ENCODE peak calls at places on chromosome 21, in seven cellular contexts. One of them, this sample, is unnamed.

GRCh38 chr21:37159053-37159776 is 86.2 kb downstream of the TTC3 start:
- DNase-seq in IMR-90: peak
- DNase-seq in A549: no peak
- DNase-seq in HCT116: no peak
- DNase-seq in K562: no peak
- DNase-seq in GM12878: peak
- DNase-seq in H1: no peak
- DNase-seq in this sample: no peak

GRCh38 chr21:38879912-38880577 is 74.3 kb downstream of the ETS2 start:
- DNase-seq in IMR-90: no peak
- DNase-seq in A549: no peak
- DNase-seq in HCT116: no peak
- DNase-seq in K562: no peak
- DNase-seq in GM12878: no peak
- DNase-seq in H1: no peak
- DNase-seq in this sample: no peak

GRCh38 chr21:46361937-46362336 is 38.0 kb downstream of the PCNT start:
- DNase-seq in IMR-90: no peak
- DNase-seq in A549: no peak
- DNase-seq in HCT116: no peak
- DNase-seq in K562: no peak
- DNase-seq in GM12878: no peak
- DNase-seq in H1: no peak
- DNase-seq in this sample: no peak

GRCh38 chr21:25862596-25862995 is 127.8 kb downstream of the GABPA start:
- DNase-seq in IMR-90: peak
- DNase-seq in A549: peak
- DNase-seq in HCT116: peak
- DNase-seq in K562: peak
- DNase-seq in GM12878: no peak
- DNase-seq in H1: no peak
- DNase-seq in this sample: no peak

GRCh38 chr21:18803624-18804023 is 400.0 kb upstream of the TMPRSS15 start:
- DNase-seq in IMR-90: no peak
- DNase-seq in A549: no peak
- DNase-seq in HCT116: no peak
- DNase-seq in K562: no peak
- DNase-seq in GM12878: no peak
- DNase-seq in H1: no peak
- DNase-seq in this sample: no peak

GRCh38 chr21:42554251-42554937 is 40.7 kb downstream of the SLC37A1 start:
- DNase-seq in IMR-90: no peak
- DNase-seq in A549: no peak
- DNase-seq in HCT116: no peak
- DNase-seq in K562: no peak
- DNase-seq in GM12878: no peak
- DNase-seq in H1: no peak
- DNase-seq in this sample: no peak

GRCh38 chr21:27425574-27425973 is 458.7 kb upstream of the ADAMTS5 start:
- DNase-seq in IMR-90: peak
- DNase-seq in A549: no peak
- DNase-seq in HCT116: no peak
- DNase-seq in K562: no peak
- DNase-seq in GM12878: no peak
- DNase-seq in H1: no peak
- DNase-seq in this sample: peak

GRCh38 chr21:35920428-35920827 is 139.9 kb downstream of the SETD4 start:
- DNase-seq in IMR-90: no peak
- DNase-seq in A549: no peak
- DNase-seq in HCT116: no peak
- DNase-seq in K562: no peak
- DNase-seq in GM12878: no peak
- DNase-seq in H1: no peak
- DNase-seq in this sample: no peak

GRCh38 chr21:38768385-38769071 is 37.2 kb upstream of the ETS2 start:
- DNase-seq in IMR-90: peak
- DNase-seq in A549: peak
- DNase-seq in HCT116: no peak
- DNase-seq in K562: peak
- DNase-seq in GM12878: no peak
- DNase-seq in H1: no peak
- DNase-seq in this sample: no peak

GRCh38 chr21:39120876-39121599 is 62.2 kb downstream of the PSMG1 start:
- DNase-seq in IMR-90: no peak
- DNase-seq in A549: no peak
- DNase-seq in HCT116: no peak
- DNase-seq in K562: no peak
- DNase-seq in GM12878: no peak
- DNase-seq in H1: peak
- DNase-seq in this sample: no peak

GRCh38 chr21:15206514-15206913 is 141.7 kb upstream of the NRIP1 start:
- DNase-seq in IMR-90: no peak
- DNase-seq in A549: no peak
- DNase-seq in HCT116: no peak
- DNase-seq in K562: no peak
- DNase-seq in GM12878: peak
- DNase-seq in H1: no peak
- DNase-seq in this sample: no peak

GRCh38 chr21:15843766-15844165 is 114.0 kb downstream of the USP25 start:
- DNase-seq in IMR-90: no peak
- DNase-seq in A549: no peak
- DNase-seq in HCT116: no peak
- DNase-seq in K562: no peak
- DNase-seq in GM12878: no peak
- DNase-seq in H1: no peak
- DNase-seq in this sample: no peak

GRCh38 chr21:39388038-39388810 is 39.3 kb upstream of the HMGN1 start:
- DNase-seq in IMR-90: peak
- DNase-seq in A549: peak
- DNase-seq in HCT116: peak
- DNase-seq in K562: peak
- DNase-seq in GM12878: no peak
- DNase-seq in H1: peak
- DNase-seq in this sample: peak

GRCh38 chr21:38520511-38520910 is 22.2 kb upstream of the ERG start:
- DNase-seq in IMR-90: no peak
- DNase-seq in A549: no peak
- DNase-seq in HCT116: no peak
- DNase-seq in K562: no peak
- DNase-seq in GM12878: no peak
- DNase-seq in H1: no peak
- DNase-seq in this sample: no peak

GRCh38 chr21:39637197-39637970 is 24.6 kb downstream of the B3GALT5 start:
- DNase-seq in IMR-90: no peak
- DNase-seq in A549: no peak
- DNase-seq in HCT116: no peak
- DNase-seq in K562: no peak
- DNase-seq in GM12878: no peak
- DNase-seq in H1: no peak
- DNase-seq in this sample: no peak

GRCh38 chr21:38476385-38476784 is 21.9 kb downstream of the ERG start:
- DNase-seq in IMR-90: no peak
- DNase-seq in A549: no peak
- DNase-seq in HCT116: no peak
- DNase-seq in K562: peak
- DNase-seq in GM12878: no peak
- DNase-seq in H1: no peak
- DNase-seq in this sample: no peak

GRCh38 chr21:37595944-37596343 is 229.4 kb downstream of the DYRK1A start:
- DNase-seq in IMR-90: no peak
- DNase-seq in A549: no peak
- DNase-seq in HCT116: no peak
- DNase-seq in K562: no peak
- DNase-seq in GM12878: no peak
- DNase-seq in H1: no peak
- DNase-seq in this sample: no peak

DNA sequence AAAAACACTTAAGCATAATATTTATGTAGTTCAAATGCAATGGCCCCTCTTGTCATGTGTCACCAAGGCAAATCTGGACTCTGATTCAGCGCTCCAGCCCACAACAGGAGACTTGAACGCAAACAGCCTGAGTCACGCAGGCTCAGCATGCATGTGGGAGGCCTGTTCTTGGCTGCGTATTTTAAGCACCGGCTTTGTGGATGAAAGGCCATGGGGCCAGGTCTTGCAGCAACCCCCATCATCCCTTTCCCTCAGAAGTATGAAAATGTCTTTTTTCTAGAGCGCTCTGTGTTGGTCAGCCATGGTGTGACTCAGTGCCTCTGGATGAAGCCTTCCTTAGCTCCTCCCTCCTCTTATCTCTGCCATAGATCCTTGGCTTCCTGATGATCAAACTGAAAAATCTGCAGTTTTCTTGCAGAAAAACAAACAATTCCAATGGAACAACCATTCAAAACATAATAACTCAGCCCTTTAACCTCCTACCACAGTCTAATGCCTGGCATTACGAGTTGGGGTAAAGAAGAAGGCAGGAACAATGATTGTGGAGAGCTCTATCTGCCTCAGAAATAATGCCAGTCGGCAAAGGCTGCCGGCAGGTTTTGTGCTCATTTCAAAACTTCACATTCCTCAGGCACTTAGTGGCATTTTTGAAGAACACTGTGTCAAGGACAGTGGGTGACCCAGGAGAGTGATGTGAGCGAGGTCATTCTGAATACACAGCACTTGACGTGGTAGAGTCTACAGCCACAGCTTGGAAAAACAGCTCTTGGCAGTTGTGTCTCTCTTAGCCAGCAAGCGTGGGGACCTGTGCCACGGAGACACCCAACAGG is 167.5 kb downstream of the CLIC6 start:
- DNase-seq in IMR-90: peak
- DNase-seq in A549: peak
- DNase-seq in HCT116: peak
- DNase-seq in K562: no peak
- DNase-seq in GM12878: no peak
- DNase-seq in H1: no peak
- DNase-seq in this sample: no peak
- TF ChIP-seq RAD21 in IMR-90: peak
- TF ChIP-seq RAD21 in A549: peak
- TF ChIP-seq RAD21 in HCT116: no peak
- TF ChIP-seq RAD21 in K562: no peak
- TF ChIP-seq RAD21 in GM12878: no peak
- TF ChIP-seq RAD21 in H1: no peak
- TF ChIP-seq RAD21 in this sample: no peak

GRCh38 chr21:33825419-33825818 is 90.2 kb downstream of the ATP5PO start:
- DNase-seq in IMR-90: no peak
- DNase-seq in A549: no peak
- DNase-seq in HCT116: no peak
- DNase-seq in K562: no peak
- DNase-seq in GM12878: no peak
- DNase-seq in H1: no peak
- DNase-seq in this sample: no peak
- TF ChIP-seq RAD21 in IMR-90: no peak
- TF ChIP-seq RAD21 in A549: no peak
- TF ChIP-seq RAD21 in HCT116: no peak
- TF ChIP-seq RAD21 in K562: no peak
- TF ChIP-seq RAD21 in GM12878: no peak
- TF ChIP-seq RAD21 in H1: no peak
- TF ChIP-seq RAD21 in this sample: no peak

GRCh38 chr21:29233611-29234540 is 64.8 kb upstream of the BACH1 start:
- DNase-seq in IMR-90: no peak
- DNase-seq in A549: no peak
- DNase-seq in HCT116: no peak
- DNase-seq in K562: no peak
- DNase-seq in GM12878: peak
- DNase-seq in H1: no peak
- DNase-seq in this sample: no peak

GRCh38 chr21:29232601-29233541 is 65.9 kb upstream of the BACH1 start:
- DNase-seq in IMR-90: peak
- DNase-seq in A549: no peak
- DNase-seq in HCT116: no peak
- DNase-seq in K562: no peak
- DNase-seq in GM12878: no peak
- DNase-seq in H1: no peak
- DNase-seq in this sample: no peak

GRCh38 chr21:29231781-29232548 is 66.8 kb upstream of the BACH1 start:
- DNase-seq in IMR-90: no peak
- DNase-seq in A549: no peak
- DNase-seq in HCT116: no peak
- DNase-seq in K562: no peak
- DNase-seq in GM12878: no peak
- DNase-seq in H1: no peak
- DNase-seq in this sample: no peak

GRCh38 chr21:29228306-29228705 is 70.4 kb upstream of the BACH1 start:
- DNase-seq in IMR-90: no peak
- DNase-seq in A549: no peak
- DNase-seq in HCT116: no peak
- DNase-seq in K562: no peak
- DNase-seq in GM12878: no peak
- DNase-seq in H1: no peak
- DNase-seq in this sample: no peak

DNA sequence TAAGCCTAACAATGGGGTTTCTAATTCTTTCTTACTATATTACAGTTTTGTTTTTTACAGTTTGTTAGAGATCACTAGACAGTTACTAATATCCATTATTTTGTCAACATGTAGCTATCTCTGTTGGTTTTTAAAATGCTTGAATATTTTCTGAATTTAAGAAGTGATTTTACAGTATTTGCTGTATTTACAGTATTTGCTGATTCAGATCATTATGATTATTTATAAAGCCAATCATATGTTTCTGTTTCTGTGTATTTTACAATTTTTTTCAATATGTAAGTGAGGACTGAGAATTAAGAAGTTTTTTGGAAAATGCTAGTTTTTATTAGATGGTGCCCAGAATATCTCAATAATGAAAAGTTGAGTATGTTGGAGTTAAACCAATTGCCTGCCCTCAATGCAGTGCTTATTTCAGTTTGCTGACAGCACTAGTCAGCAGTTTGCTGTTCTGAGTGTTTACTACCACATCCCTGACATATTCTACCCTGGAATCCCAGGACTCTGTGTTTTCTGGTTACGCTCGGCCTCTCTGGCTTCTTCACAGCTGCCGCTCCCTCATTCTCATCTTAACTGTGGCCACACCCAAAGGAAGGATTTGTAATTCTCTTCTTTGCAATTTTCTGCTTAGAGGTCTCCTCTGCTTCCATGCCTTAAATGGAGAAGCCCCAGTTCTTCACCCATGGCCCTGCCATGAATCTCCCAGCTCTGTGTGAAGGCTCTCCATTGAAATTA is 68.0 kb upstream of the BACH1 start:
- DNase-seq in IMR-90: no peak
- DNase-seq in A549: no peak
- DNase-seq in HCT116: no peak
- DNase-seq in K562: no peak
- DNase-seq in GM12878: no peak
- DNase-seq in H1: no peak
- DNase-seq in this sample: no peak
- TF ChIP-seq RAD21 in IMR-90: no peak
- TF ChIP-seq RAD21 in A549: no peak
- TF ChIP-seq RAD21 in HCT116: no peak
- TF ChIP-seq RAD21 in K562: no peak
- TF ChIP-seq RAD21 in GM12878: no peak
- TF ChIP-seq RAD21 in H1: no peak
- TF ChIP-seq RAD21 in this sample: no peak

DNA sequence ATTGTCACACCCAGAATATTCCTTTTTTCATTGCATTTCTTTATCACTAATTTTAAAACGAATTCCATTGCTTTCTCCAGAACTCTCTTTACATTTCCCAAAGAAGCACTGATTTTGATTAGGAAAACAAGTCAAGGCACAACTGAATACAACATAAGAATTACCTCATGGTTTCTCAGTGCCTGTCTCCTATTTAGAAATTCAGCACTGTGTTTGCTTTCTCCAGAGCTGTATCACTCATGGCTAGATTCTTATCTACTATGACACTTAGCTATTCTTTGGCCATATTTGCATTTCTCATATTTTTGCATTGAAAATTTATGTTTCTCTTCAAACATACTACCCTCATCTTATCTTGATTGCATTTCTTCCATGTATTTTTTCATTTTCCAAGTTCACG is 1402.0 kb downstream of the MRPL39 start:
- DNase-seq in IMR-90: no peak
- DNase-seq in A549: no peak
- DNase-seq in HCT116: no peak
- DNase-seq in K562: no peak
- DNase-seq in GM12878: no peak
- DNase-seq in H1: no peak
- DNase-seq in this sample: peak
- TF ChIP-seq RAD21 in IMR-90: no peak
- TF ChIP-seq RAD21 in A549: no peak
- TF ChIP-seq RAD21 in HCT116: no peak
- TF ChIP-seq RAD21 in K562: no peak
- TF ChIP-seq RAD21 in GM12878: no peak
- TF ChIP-seq RAD21 in H1: no peak
- TF ChIP-seq RAD21 in this sample: no peak